ENCODE peak calls at places on chromosomes 7 and 10, in five cellular contexts. W is ELF-1; D is naive thymus-derived CD4-positive, alpha-beta T cell; S is AG10803; V is GM10248. C is an unnamed sample.

GRCh38 chr10:124745678-124746077 is 1.5 kb upstream of the FAM53B start:
- DNase-seq in V (no peak), W (no peak), S (peak), D (peak), C (no peak)

GRCh38 chr10:59839576-59839975 is 66.8 kb downstream of the CCDC6 start:
- DNase-seq in V (no peak), D (no peak), S (peak), W (no peak), C (no peak)

GRCh38 chr10:119025336-119025735 is 4.2 kb upstream of the NANOS1 start:
- DNase-seq in S (peak), W (peak), V (no peak), D (no peak), C (no peak)

GRCh38 chr7:127650842-127651555 is 995 bp upstream of the SND1 start:
- DNase-seq in W (peak), D (peak), V (peak), S (no peak), C (peak)

GRCh38 chr10:70925377-70926214 is 37.2 kb upstream of the PCBD1 start:
- DNase-seq in D (peak), W (peak), S (no peak), V (peak), C (peak)

GRCh38 chr7:106766551-106766950 is 98.5 kb upstream of the PIK3CG start:
- DNase-seq in D (no peak), W (no peak), V (no peak), S (no peak), C (no peak)

GRCh38 chr7:151784843-151785680 is 91.9 kb downstream of the PRKAG2 start:
- DNase-seq in S (no peak), W (no peak), V (no peak), D (no peak), C (no peak)

GRCh38 chr7:8714791-8715190 is 281.4 kb downstream of the NXPH1 start:
- DNase-seq in S (no peak), V (no peak), W (no peak), D (no peak), C (no peak)

GRCh38 chr7:130286881-130287280 is 6.1 kb upstream of the CPA4 start:
- DNase-seq in V (no peak), S (no peak), D (no peak), W (no peak), C (no peak)

GRCh38 chr7:95794917-95795515 is 22.7 kb downstream of the DYNC1I1 start:
- DNase-seq in V (no peak), W (peak), S (peak), D (no peak), C (peak)

GRCh38 chr7:29342761-29343160 is 148.2 kb downstream of the CHN2 start:
- DNase-seq in S (peak), W (no peak), V (no peak), D (no peak), C (no peak)

GRCh38 chr7:77520261-77520660 is 16.8 kb upstream of the PTPN12 start:
- DNase-seq in W (no peak), D (no peak), V (no peak), S (no peak), C (no peak)

GRCh38 chr7:44163591-44163990 is 22.5 kb upstream of the MYL7 start:
- DNase-seq in W (peak), V (no peak), S (peak), D (no peak), C (no peak)

GRCh38 chr7:55130554-55131198 is 111.9 kb downstream of the EGFR start:
- DNase-seq in W (peak), S (peak), V (peak), D (no peak), C (peak)

GRCh38 chr10:99532687-99533495 is at the start of gene NKX2-3:
- DNase-seq in S (peak), V (peak), D (no peak), W (peak), C (peak)

C was measured in mucosa of descending colon.